ENCODE peak calls at places on chromosome 9, in nine cellular contexts. H is gastrocnemius medialis; Q is psoas muscle; Y is activated CD8-positive, alpha-beta memory T cell treated with anti-CD3 and anti-CD28 coated beads, Interleukin-2, amount 10 ng/mL, durations not matched to agents 7 days and 5 days; N is body of pancreas; U is PC-3; O is Panc1; D is activated CD8-positive, alpha-beta T cell treated with anti-CD3 and anti-CD28 coated beads for 36 hours; K is effector memory CD8-positive, alpha-beta T cell. W is an unnamed sample.

GRCh38 chr9:37602817-37603216 is 10.4 kb upstream of the TOMM5 start:
- ATAC-seq in H (peak; percentile 98), D (no peak), U (peak; percentile 85), O (no peak), Y (no peak), Q (peak; percentile 97), N (peak; percentile 100), K (no peak), W (no peak)

GRCh38 chr9:27150758-27151431 is 41.9 kb downstream of the TEK start:
- ATAC-seq in U (no peak), H (no peak), O (no peak), Q (no peak), K (no peak), Y (no peak), D (no peak), N (no peak), W (no peak)

GRCh38 chr9:72349240-72349639 is 15.8 kb downstream of the ZFAND5 start:
- ATAC-seq in D (no peak), U (no peak), H (no peak), K (no peak), N (no peak), Y (no peak), O (no peak), Q (no peak), W (peak; percentile 76)

GRCh38 chr9:69140123-69140741 is 33.8 kb upstream of the TJP2 start:
- ATAC-seq in Q (no peak), N (no peak), Y (no peak), U (no peak), K (no peak), D (no peak), O (no peak), H (no peak), W (no peak)

GRCh38 chr9:126526218-126527108 is 87.3 kb upstream of the LMX1B start:
- ATAC-seq in U (no peak), H (no peak), N (peak; percentile 45), Q (no peak), O (no peak), D (no peak), K (no peak), Y (no peak), W (no peak)

GRCh38 chr9:131670247-131670681 is 69.6 kb downstream of the RAPGEF1 start:
- ATAC-seq in Y (no peak), H (peak; percentile 74), O (no peak), U (no peak), D (no peak), K (peak; percentile 3), N (no peak), Q (peak; percentile 68), W (no peak)

GRCh38 chr9:136694163-136694864 is 7.1 kb upstream of the AGPAT2 start:
- ATAC-seq in Q (peak; percentile 72), U (peak; percentile 72), H (peak; percentile 51), N (peak; percentile 49), Y (peak; percentile 54), O (peak; percentile 89), D (peak; percentile 75), K (no peak), W (peak; percentile 78)

GRCh38 chr9:136944094-136944518 is 432 bp downstream of the FBXW5 start:
- ATAC-seq in H (peak; percentile 22), D (peak; percentile 37), Q (peak; percentile 14), U (peak; percentile 50), N (peak; percentile 52), K (peak; percentile 53), O (peak; percentile 49), Y (no peak), W (peak; percentile 55)

GRCh38 chr9:115204827-115205506 is 87.0 kb upstream of the TNC start:
- ATAC-seq in O (no peak), D (peak; percentile 77), Q (no peak), H (no peak), U (peak; percentile 94), Y (peak; percentile 69), K (no peak), N (no peak), W (peak; percentile 70)

GRCh38 chr9:113570106-113570505 is 106.6 kb downstream of the RGS3 start:
- ATAC-seq in N (no peak), Y (no peak), D (no peak), U (no peak), H (no peak), K (no peak), Q (no peak), O (no peak), W (no peak)

GRCh38 chr9:2970864-2971263 is 127.0 kb upstream of the PUM3 start:
- ATAC-seq in Y (no peak), N (no peak), O (no peak), H (no peak), K (no peak), D (no peak), U (no peak), Q (no peak), W (no peak)

GRCh38 chr9:111959468-111959941 is 62.9 kb downstream of the UGCG start:
- ATAC-seq in K (no peak), O (peak; percentile 49), N (peak; percentile 56), U (peak; percentile 59), D (no peak), Y (no peak), Q (peak; percentile 83), H (peak; percentile 86), W (peak; percentile 11)

GRCh38 chr9:123069010-123069481 is 35.6 kb downstream of the GPR21 start:
- ATAC-seq in H (no peak), O (no peak), D (no peak), N (no peak), Q (no peak), U (no peak), K (no peak), Y (no peak), W (peak; percentile 28)

GRCh38 chr9:125176632-125177031 is 13.0 kb downstream of the PPP6C start:
- ATAC-seq in Y (no peak), D (no peak), N (no peak), H (no peak), Q (no peak), K (no peak), O (no peak), U (no peak), W (no peak)

GRCh38 chr9:15370496-15371464 is 51.9 kb upstream of the SNAPC3 start:
- ATAC-seq in H (no peak), Y (no peak), O (no peak), K (no peak), Q (no peak), D (no peak), N (no peak), U (no peak), W (no peak)

GRCh38 chr9:114178756-114179450 is 23.6 kb downstream of the COL27A1 start:
- ATAC-seq in N (peak; percentile 14), O (no peak), Q (peak; percentile 91), K (no peak), Y (no peak), D (no peak), U (no peak), H (peak; percentile 94), W (no peak)

GRCh38 chr9:93184439-93185221 is 691 bp downstream of the WNK2 start:
- ATAC-seq in Q (peak; percentile 31), O (peak; percentile 80), N (peak; percentile 26), U (peak; percentile 44), K (peak; percentile 38), H (peak; percentile 45), D (peak; percentile 29), Y (peak; percentile 40), W (peak; percentile 49)

GRCh38 chr9:120698766-120699165 is 15.5 kb downstream of the MEGF9 start:
- ATAC-seq in U (no peak), Q (no peak), N (no peak), D (no peak), Y (no peak), K (no peak), H (no peak), O (no peak), W (no peak)

GRCh38 chr9:136603216-136603615 is 57.4 kb upstream of the NOTCH1 start:
- ATAC-seq in N (no peak), Y (no peak), H (no peak), Q (no peak), K (no peak), O (no peak), U (no peak), D (no peak), W (no peak)

GRCh38 chr9:93295031-93295430 is 111.1 kb downstream of the WNK2 start:
- ATAC-seq in Y (no peak), Q (no peak), N (peak; percentile 43), U (no peak), O (peak; percentile 46), K (no peak), H (no peak), D (no peak), W (no peak)

GRCh38 chr9:35226685-35227084 is 64.9 kb downstream of the UNC13B start:
- ATAC-seq in Y (no peak), D (no peak), N (no peak), Q (peak; percentile 27), U (no peak), H (no peak), O (no peak), K (no peak), W (no peak)

GRCh38 chr9:131397100-131397790 is 3.4 kb downstream of the PRRC2B start:
- ATAC-seq in U (no peak), D (no peak), K (no peak), N (no peak), H (no peak), Q (no peak), O (no peak), Y (no peak), W (peak; percentile 28)

GRCh38 chr9:113755433-113755832 is 120.7 kb upstream of the ZNF618 start:
- ATAC-seq in U (no peak), D (no peak), O (no peak), H (no peak), N (peak; percentile 38), Y (no peak), Q (no peak), K (no peak), W (no peak)

GRCh38 chr9:36214571-36214970 is 23.9 kb downstream of the CLTA start:
- ATAC-seq in O (no peak), N (peak; percentile 34), Y (no peak), H (no peak), D (no peak), K (no peak), U (no peak), Q (peak; percentile 23), W (no peak)

GRCh38 chr9:132422574-132422973 is 12.6 kb downstream of the CFAP77 start:
- ATAC-seq in N (no peak), H (no peak), K (no peak), Y (no peak), D (no peak), U (no peak), Q (no peak), O (no peak), W (no peak)

GRCh38 chr9:7979591-7979990 is 180.0 kb upstream of the DMAC1 start:
- ATAC-seq in D (no peak), O (no peak), Y (no peak), Q (no peak), H (no peak), U (no peak), K (no peak), N (no peak), W (no peak)

GRCh38 chr9:133256686-133257091 is 18.3 kb downstream of the ABO start:
- ATAC-seq in Q (no peak), Y (no peak), O (no peak), K (no peak), D (no peak), N (no peak), H (no peak), U (no peak), W (no peak)

GRCh38 chr9:124297915-124298645 is 40.3 kb downstream of the NEK6 start:
- ATAC-seq in Y (no peak), O (no peak), U (peak; percentile 5), Q (no peak), N (peak; percentile 2), D (no peak), K (no peak), H (no peak), W (no peak)

W was measured in activated T-helper 17 cell treated with anti-CD3 and anti-CD28 coated beads, Interleukin-2, amount 50 U/mL, for 72 hours.